ENCODE peak calls at places on chromosome 15, in five cellular contexts. D is hippocampal formation; B is substantia nigra; Y is body of pancreas; P is activated naive CD4-positive, alpha-beta T cell treated with Interleukin-2 at 50 U/mL for 16 hours. H is an unnamed sample.

GRCh38 chr15:96870510-96871039 is 540.1 kb downstream of the NR2F2 start:
- DNase-seq in D (no peak), B (no peak), Y (no peak), P (no peak), H (no peak)

GRCh38 chr15:45802140-45802539 is 167.3 kb downstream of the SQOR start:
- DNase-seq in P (no peak), B (no peak), D (no peak), Y (no peak), H (no peak)

GRCh38 chr15:75454471-75455418 is 3.3 kb upstream of the SIN3A start:
- DNase-seq in B (peak), Y (no peak), P (peak), D (peak), H (peak)

GRCh38 chr15:96230557-96231181 is 99.8 kb upstream of the NR2F2 start:
- DNase-seq in D (no peak), P (no peak), Y (no peak), B (no peak), H (no peak)

GRCh38 chr15:52247032-52247431 is 48.6 kb downstream of the MYO5C start:
- DNase-seq in B (no peak), P (no peak), Y (peak), D (no peak), H (no peak)

GRCh38 chr15:40754574-40754882 is 526 bp downstream of the RMDN3 start:
- DNase-seq in D (no peak), Y (peak), B (no peak), P (peak), H (no peak)

GRCh38 chr15:101250931-101251829 is 668 bp downstream of the CHSY1 start:
- DNase-seq in Y (peak), P (no peak), B (no peak), D (no peak), H (peak)

GRCh38 chr15:68558318-68559305 is 20.2 kb upstream of the CORO2B start:
- DNase-seq in B (no peak), P (no peak), Y (no peak), D (no peak), H (no peak)

GRCh38 chr15:100384108-100384410 is 42.3 kb upstream of the ADAMTS17 start:
- DNase-seq in B (no peak), Y (no peak), P (no peak), D (no peak), H (no peak)

GRCh38 chr15:48250640-48251076 is 44.6 kb downstream of the SLC12A1 start:
- DNase-seq in P (no peak), D (no peak), Y (peak), B (no peak), H (no peak)

GRCh38 chr15:45093622-45094357 is 20.2 kb downstream of the DUOX2 start:
- DNase-seq in D (no peak), B (no peak), Y (no peak), P (no peak), H (no peak)

GRCh38 chr15:31405200-31405929 is 78.7 kb downstream of the KLF13 start:
- DNase-seq in B (no peak), Y (no peak), D (no peak), P (no peak), H (no peak)

GRCh38 chr15:69074011-69074842 is 59.7 kb downstream of the NOX5 start:
- DNase-seq in B (no peak), D (no peak), Y (peak), P (no peak), H (peak)

GRCh38 chr15:91816942-91817341 is 36.6 kb upstream of the SLCO3A1 start:
- DNase-seq in P (no peak), D (no peak), B (no peak), Y (no peak), H (no peak)

GRCh38 chr15:22961661-22962221 is 18.4 kb downstream of the CYFIP1 start:
- DNase-seq in B (no peak), P (no peak), D (no peak), Y (peak), H (no peak)

GRCh38 chr15:48324949-48325348 is 6.3 kb upstream of the DUT start:
- DNase-seq in P (no peak), D (no peak), Y (no peak), B (no peak), H (no peak)

GRCh38 chr15:57218826-57219576 is 157.3 kb upstream of the CGNL1 start:
- DNase-seq in D (no peak), B (no peak), P (no peak), Y (no peak), H (no peak)

GRCh38 chr15:98658831-98659699 is 10.7 kb downstream of the IGF1R start:
- DNase-seq in D (peak), Y (peak), B (no peak), P (peak), H (no peak)

GRCh38 chr15:78018968-78019644 is 58.4 kb downstream of the TBC1D2B start:
- DNase-seq in B (no peak), D (no peak), P (no peak), Y (peak), H (no peak)

GRCh38 chr15:58627706-58628105 is 121.8 kb downstream of the ADAM10 start:
- DNase-seq in Y (no peak), D (no peak), B (no peak), P (no peak), H (no peak)

GRCh38 chr15:68268405-68268804 is 9.1 kb upstream of the FEM1B start:
- DNase-seq in P (no peak), Y (no peak), D (no peak), B (no peak), H (no peak)

GRCh38 chr15:66115568-66116206 is 137.9 kb downstream of the MEGF11 start:
- DNase-seq in D (no peak), B (no peak), P (peak), Y (peak), H (no peak)

GRCh38 chr15:69359724-69360123 is 54.4 kb upstream of the KIF23 start:
- DNase-seq in D (no peak), B (no peak), Y (no peak), P (no peak), H (no peak)

GRCh38 chr15:88918738-88919137 is 5.6 kb upstream of the MFGE8 start:
- DNase-seq in D (no peak), Y (peak), B (no peak), P (peak), H (no peak)